ENCODE peak calls at places on chromosome 22, in four cellular contexts. T, Y, Z and D are unnamed samples.

GRCh38 chr22:50304528-50305392 is 2.7 kb downstream of the PLXNB2 start:
- DNase-seq in T (no peak), Y (no peak), Z (no peak), D (no peak)

GRCh38 chr22:20109411-20110358 is 6.2 kb upstream of the RANBP1 start:
- DNase-seq in T (no peak), Y (no peak), Z (no peak), D (no peak)

GRCh38 chr22:18063311-18063710 is 14.5 kb upstream of the PEX26 start:
- DNase-seq in T (no peak), Y (no peak), Z (no peak), D (no peak)

GRCh38 chr22:48580481-48580970 is 1247.1 kb downstream of the BRD1 start:
- DNase-seq in T (no peak), Y (no peak), Z (no peak), D (no peak)

GRCh38 chr22:43230983-43231723 is 44.2 kb upstream of the TTLL12 start:
- DNase-seq in T (peak), Y (peak), Z (peak), D (peak)

GRCh38 chr22:48223488-48224190 is 1461.2 kb downstream of the TBC1D22A start:
- DNase-seq in T (no peak), Y (no peak), Z (no peak), D (no peak)

GRCh38 chr22:30925667-30926066 is 42.9 kb downstream of the MORC2 start:
- DNase-seq in T (no peak), Y (no peak), Z (no peak), D (peak)

GRCh38 chr22:33302049-33302545 is 243.9 kb upstream of the SYN3 start:
- DNase-seq in T (peak), Y (peak), Z (peak), D (peak)

GRCh38 chr22:42376721-42377177 is 55.5 kb downstream of the NFAM1 start:
- DNase-seq in T (peak), Y (peak), Z (no peak), D (peak)

GRCh38 chr22:43136255-43136654 is 6.9 kb downstream of the MCAT start:
- DNase-seq in T (peak), Y (no peak), Z (no peak), D (peak)

DNA sequence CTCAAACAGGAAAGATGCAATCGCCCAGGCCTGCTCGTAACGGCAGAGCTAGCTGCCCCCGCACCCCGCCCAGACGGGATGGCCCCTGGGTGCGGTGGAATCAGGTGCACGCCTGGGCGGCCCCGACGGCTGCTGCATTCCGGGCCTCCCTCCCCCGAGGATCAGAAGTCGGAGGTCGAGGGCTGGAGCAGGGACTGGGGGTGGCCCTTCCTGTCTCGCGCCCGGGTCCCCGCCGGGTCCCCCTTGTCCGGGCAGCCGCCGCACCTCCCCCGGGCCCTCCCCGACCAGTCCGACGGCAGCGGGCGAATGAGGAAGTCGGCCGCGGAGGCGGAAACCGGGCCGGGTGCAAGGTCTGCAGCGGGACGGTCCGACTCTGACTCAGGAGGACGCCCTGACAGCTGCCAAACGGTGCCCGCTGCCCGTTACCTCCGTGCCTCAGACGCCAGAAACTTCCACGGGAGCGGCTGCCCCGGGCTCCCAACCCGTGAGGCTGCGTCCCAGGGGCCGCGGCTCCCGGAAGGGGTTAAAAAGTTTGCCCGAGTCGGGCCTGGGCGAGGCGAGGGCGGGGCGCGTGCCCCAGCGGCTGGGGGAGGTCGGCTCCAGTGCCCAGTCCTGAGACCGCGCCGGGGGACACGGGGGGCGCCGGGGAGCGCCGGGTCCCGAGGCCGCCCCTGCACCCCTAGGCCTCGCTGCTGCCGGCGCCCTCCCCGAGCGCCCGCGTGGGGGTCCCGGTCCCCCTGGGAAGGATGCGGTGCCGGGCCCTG is 685 bp downstream of the MYH9 start:
- DNase-seq in T (no peak), Y (no peak), Z (no peak), D (no peak)
- H3K23ac ChIP-seq in T (peak), Y (peak), Z (no peak), D (no peak)

GRCh38 chr22:45309422-45310227 is at the start of gene FAM118A:
- DNase-seq in T (peak), Y (peak), Z (peak), D (peak)
- H3K23ac ChIP-seq in T (peak), Y (peak), Z (no peak), D (no peak)

GRCh38 chr22:28208797-28209196 is 289.7 kb upstream of the PITPNB start:
- DNase-seq in T (no peak), Y (no peak), Z (no peak), D (no peak)
- H3K23ac ChIP-seq in T (no peak), Y (no peak), Z (no peak), D (no peak)

GRCh38 chr22:44353063-44353440 is 40.3 kb upstream of the SHISAL1 start:
- DNase-seq in T (no peak), Y (no peak), Z (no peak), D (no peak)
- H3K23ac ChIP-seq in T (no peak), Y (no peak), Z (no peak), D (no peak)

GRCh38 chr22:45762545-45763235 is 91.1 kb downstream of the ATXN10 start:
- DNase-seq in T (peak), Y (no peak), Z (no peak), D (no peak)
- H3K23ac ChIP-seq in T (no peak), Y (no peak), Z (no peak), D (no peak)

GRCh38 chr22:24436553-24436952 is 9.2 kb downstream of the ADORA2A start:
- DNase-seq in T (no peak), Y (no peak), Z (no peak), D (no peak)
- H3K23ac ChIP-seq in T (no peak), Y (no peak), Z (no peak), D (no peak)

GRCh38 chr22:22893891-22894739 is 6.5 kb downstream of the IGLL5 start:
- DNase-seq in T (no peak), Y (no peak), Z (no peak), D (no peak)
- H3K23ac ChIP-seq in T (no peak), Y (peak), Z (no peak), D (no peak)